ENCODE peak calls at places on chromosomes 3 and 15, in seven cellular contexts. K is A549, I is astrocyte, C is choroid plexus epithelial cell, H is fibroblast of mammary gland, E is sigmoid colon, J is SK-N-SH. B is an unnamed sample.

GRCh38 chr3:116199063-116199462 is 246.2 kb downstream of the LSAMP start:
- DNase-seq in K (no peak), I (no peak), C (no peak), H (no peak), E (no peak), J (no peak), B (peak)

GRCh38 chr3:147701195-147701594 is 292.0 kb downstream of the ZIC1 start:
- DNase-seq in K (no peak), I (peak), C (no peak), H (peak), E (no peak), J (no peak), B (no peak)

GRCh38 chr3:131540143-131540542 is 37.4 kb upstream of the MRPL3 start:
- DNase-seq in K (no peak), I (peak), C (peak), H (no peak), E (no peak), J (no peak), B (no peak)

GRCh38 chr15:73353734-73354133 is 15.0 kb downstream of the HCN4 start:
- DNase-seq in K (no peak), I (no peak), C (no peak), H (no peak), E (no peak), J (no peak), B (no peak)

GRCh38 chr15:101187820-101188516 is 63.9 kb downstream of the CHSY1 start:
- DNase-seq in K (no peak), I (peak), C (peak), H (peak), E (no peak), J (no peak), B (peak)

GRCh38 chr15:78056714-78057269 is 20.7 kb downstream of the TBC1D2B start:
- DNase-seq in K (no peak), I (peak), C (peak), H (peak), E (no peak), J (no peak), B (no peak)

GRCh38 chr3:69420781-69421520 is 35.1 kb upstream of the FRMD4B start:
- DNase-seq in K (no peak), I (peak), C (no peak), H (peak), E (no peak), J (peak), B (no peak)

GRCh38 chr3:47250309-47251060 is 32.1 kb downstream of the KIF9 start:
- DNase-seq in K (peak), I (no peak), C (peak), H (peak), E (no peak), J (peak), B (no peak)

GRCh38 chr15:90318591-90318990 is 33.5 kb upstream of the ZNF774 start:
- DNase-seq in K (no peak), I (no peak), C (no peak), H (no peak), E (no peak), J (no peak), B (no peak)

GRCh38 chr3:156693166-156693565 is 18.8 kb downstream of the TIPARP start:
- DNase-seq in K (no peak), I (peak), C (peak), H (peak), E (no peak), J (no peak), B (no peak)

GRCh38 chr15:51775967-51776816 is 24.8 kb downstream of the TMOD2 start:
- DNase-seq in K (peak), I (no peak), C (peak), H (peak), E (no peak), J (peak), B (no peak)

GRCh38 chr15:44706946-44707636 is 4.0 kb downstream of the PATL2 start:
- DNase-seq in K (no peak), I (no peak), C (no peak), H (no peak), E (no peak), J (no peak), B (no peak)

GRCh38 chr15:55741592-55742497 is 1.1 kb downstream of the PRTG start:
- DNase-seq in K (peak), I (no peak), C (peak), H (no peak), E (no peak), J (peak), B (no peak)

GRCh38 chr3:190130700-190131099 is 10.0 kb upstream of the P3H2 start:
- DNase-seq in K (no peak), I (no peak), C (peak), H (peak), E (no peak), J (no peak), B (no peak)

GRCh38 chr15:28933710-28934445 is 48.1 kb downstream of the APBA2 start:
- DNase-seq in K (no peak), I (peak), C (no peak), H (no peak), E (peak), J (no peak), B (no peak)

GRCh38 chr3:108661699-108662098 is 72.2 kb downstream of the DZIP3 start:
- DNase-seq in K (no peak), I (no peak), C (no peak), H (no peak), E (no peak), J (no peak), B (no peak)

GRCh38 chr3:11244131-11244677 is 28.0 kb upstream of the ATG7 start:
- DNase-seq in K (no peak), I (no peak), C (peak), H (peak), E (no peak), J (no peak), B (no peak)

GRCh38 chr3:70061111-70061510 is 61.6 kb downstream of the SAMMSON start:
- DNase-seq in K (no peak), I (no peak), C (no peak), H (peak), E (no peak), J (no peak), B (no peak)

GRCh38 chr3:133840055-133840737 is 34.6 kb downstream of the SRPRB start:
- DNase-seq in K (no peak), I (no peak), C (no peak), H (no peak), E (peak), J (no peak), B (no peak)

GRCh38 chr15:90340345-90340744 is 11.7 kb upstream of the ZNF774 start:
- DNase-seq in K (no peak), I (no peak), C (no peak), H (no peak), E (no peak), J (no peak), B (no peak)

GRCh38 chr3:98726084-98726483 is 37.1 kb upstream of the ST3GAL6 start:
- DNase-seq in K (no peak), I (peak), C (peak), H (no peak), E (no peak), J (no peak), B (no peak)

GRCh38 chr3:133821767-133822638 is 16.4 kb downstream of the SRPRB start:
- DNase-seq in K (no peak), I (peak), C (peak), H (peak), E (no peak), J (no peak), B (peak)

GRCh38 chr15:65835452-65835851 is 33.8 kb upstream of the RAB11A start:
- DNase-seq in K (no peak), I (no peak), C (no peak), H (no peak), E (no peak), J (no peak), B (no peak)

GRCh38 chr3:24502690-24503089 is 8.0 kb upstream of the THRB start:
- DNase-seq in K (no peak), I (peak), C (peak), H (peak), E (no peak), J (no peak), B (no peak)

GRCh38 chr3:197444793-197445403 is 110.9 kb downstream of the BDH1 start:
- DNase-seq in K (no peak), I (no peak), C (no peak), H (no peak), E (peak), J (no peak), B (no peak)

GRCh38 chr15:65184305-65184943 is 718 bp downstream of the CLPX start:
- DNase-seq in K (peak), I (peak), C (peak), H (peak), E (peak), J (peak), B (no peak)

GRCh38 chr15:39785139-39785538 is 2.5 kb upstream of the FSIP1 start:
- DNase-seq in K (no peak), I (no peak), C (no peak), H (no peak), E (no peak), J (no peak), B (no peak)

GRCh38 chr3:46935989-46936620 is 40.4 kb downstream of the CCDC12 start:
- DNase-seq in K (no peak), I (no peak), C (no peak), H (no peak), E (peak), J (no peak), B (no peak)

GRCh38 chr3:19541284-19541683 is 392.7 kb downstream of the EFHB start:
- DNase-seq in K (no peak), I (no peak), C (no peak), H (no peak), E (no peak), J (no peak), B (no peak)

GRCh38 chr15:74725845-74726773 is 781 bp upstream of the CYP1A1 start:
- DNase-seq in K (peak), I (no peak), C (peak), H (no peak), E (no peak), J (peak), B (no peak)

GRCh38 chr3:150057227-150057626 is 86.5 kb upstream of the PFN2 start:
- DNase-seq in K (no peak), I (no peak), C (no peak), H (no peak), E (no peak), J (no peak), B (no peak)

GRCh38 chr3:173411288-173412064 is 13.9 kb downstream of the NLGN1 start:
- DNase-seq in K (no peak), I (peak), C (peak), H (peak), E (no peak), J (peak), B (no peak)

GRCh38 chr15:73394782-73395181 is 26.0 kb upstream of the HCN4 start:
- DNase-seq in K (no peak), I (no peak), C (no peak), H (no peak), E (no peak), J (no peak), B (no peak)

GRCh38 chr3:29746163-29746562 is 465.3 kb downstream of the RBMS3 start:
- DNase-seq in K (no peak), I (no peak), C (no peak), H (no peak), E (no peak), J (no peak), B (no peak)

GRCh38 chr15:95458736-95459135 is 871.8 kb upstream of the NR2F2 start:
- DNase-seq in K (no peak), I (no peak), C (no peak), H (peak), E (no peak), J (no peak), B (no peak)

GRCh38 chr15:41207687-41208448 is 22.7 kb downstream of the EXD1 start:
- DNase-seq in K (no peak), I (peak), C (peak), H (peak), E (no peak), J (no peak), B (no peak)

GRCh38 chr3:181369637-181370036 is 342.1 kb upstream of the SOX2 start:
- DNase-seq in K (no peak), I (no peak), C (no peak), H (no peak), E (no peak), J (no peak), B (no peak)

GRCh38 chr3:129838086-129838485 is 55.4 kb downstream of the TMCC1 start:
- DNase-seq in K (no peak), I (no peak), C (no peak), H (no peak), E (no peak), J (no peak), B (no peak)

GRCh38 chr15:92521624-92522008 is 127.9 kb downstream of the ST8SIA2 start:
- DNase-seq in K (peak), I (peak), C (peak), H (peak), E (peak), J (peak), B (no peak)

GRCh38 chr3:51384145-51384729 is 854 bp upstream of the MANF start:
- DNase-seq in K (no peak), I (no peak), C (peak), H (no peak), E (peak), J (peak), B (no peak)

GRCh38 chr3:136535906-136536305 is 216.3 kb downstream of the STAG1 start:
- DNase-seq in K (no peak), I (peak), C (peak), H (peak), E (no peak), J (no peak), B (no peak)
- TF ChIP-seq CTCF in K (no peak), I (no peak), C (no peak), H (no peak), E (no peak), J (no peak), B (no peak)

GRCh38 chr3:128424508-128425069 is 42.1 kb downstream of the DNAJB8 start:
- DNase-seq in K (no peak), I (peak), C (no peak), H (peak), E (no peak), J (no peak), B (no peak)

GRCh38 chr3:128427175-128427857 is 39.4 kb downstream of the DNAJB8 start:
- DNase-seq in K (no peak), I (no peak), C (no peak), H (no peak), E (no peak), J (peak), B (no peak)

GRCh38 chr3:128425142-128425845 is 41.4 kb downstream of the DNAJB8 start:
- DNase-seq in K (no peak), I (no peak), C (no peak), H (no peak), E (no peak), J (peak), B (no peak)

GRCh38 chr3:128425846-128426127 is 40.9 kb downstream of the DNAJB8 start:
- DNase-seq in K (no peak), I (no peak), C (no peak), H (no peak), E (no peak), J (no peak), B (no peak)

GRCh38 chr3:128426128-128426921 is 40.4 kb downstream of the DNAJB8 start:
- DNase-seq in K (peak), I (no peak), C (peak), H (peak), E (no peak), J (peak), B (no peak)
- H3K4me3 ChIP-seq in K (peak), I (no peak), C (peak), H (peak), E (peak), J (peak), B (peak)

GRCh38 chr3:141505166-141505565 is 18.3 kb downstream of the RASA2 start:
- DNase-seq in K (no peak), I (no peak), C (no peak), H (no peak), E (no peak), J (no peak), B (no peak)
- TF ChIP-seq CTCF in K (no peak), I (no peak), C (no peak), H (no peak), E (no peak), J (no peak), B (no peak)

GRCh38 chr15:31340047-31340446 is 13.4 kb downstream of the KLF13 start:
- DNase-seq in K (no peak), I (no peak), C (no peak), H (no peak), E (no peak), J (no peak), B (no peak)
- H3K4me3 ChIP-seq in K (no peak), I (no peak), C (no peak), H (no peak), E (no peak), J (no peak), B (no peak)

DNA sequence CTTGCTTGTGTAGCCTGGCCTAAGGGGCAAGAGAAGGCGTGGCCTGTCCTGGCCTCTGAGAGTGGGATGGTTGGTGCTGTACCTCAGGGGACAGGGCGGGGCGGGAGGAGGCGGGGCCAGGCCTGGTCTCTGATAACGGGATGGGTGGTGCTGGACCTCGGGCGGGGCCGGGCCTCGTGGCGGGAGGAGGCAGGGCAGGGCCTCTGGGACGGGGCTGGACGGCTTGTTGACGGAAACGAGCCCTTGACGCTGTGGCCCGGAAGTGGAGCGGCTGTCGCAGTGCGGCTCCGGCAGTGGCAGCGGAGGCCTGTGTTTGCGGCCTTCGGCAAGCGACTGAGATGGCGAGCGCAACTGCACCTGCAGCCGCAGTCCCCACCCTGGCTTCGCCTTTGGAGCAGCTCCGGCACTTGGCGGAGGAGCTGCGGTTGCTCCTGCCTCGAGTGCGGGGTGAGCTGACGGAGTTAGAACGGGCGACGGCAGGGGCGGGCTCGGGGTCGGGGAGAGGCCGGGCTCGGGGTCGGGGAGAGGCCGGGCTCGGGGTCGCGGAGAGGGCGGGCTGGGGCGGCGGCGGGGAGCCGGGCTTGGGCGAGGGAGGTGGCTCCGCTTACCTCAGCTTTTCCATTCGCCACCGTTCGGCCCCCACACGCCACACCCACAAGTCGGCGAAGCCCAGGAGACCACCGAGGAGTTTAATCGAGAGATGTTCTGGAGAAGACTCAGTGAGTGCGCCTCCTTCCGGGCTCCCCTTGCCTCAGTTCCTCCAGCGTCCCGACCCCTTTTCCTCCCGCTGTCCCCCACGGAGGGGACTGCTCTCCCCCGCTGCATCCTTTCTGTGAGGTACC is at the start of gene CCNDBP1:
- DNase-seq in K (peak), I (peak), C (peak), H (peak), E (peak), J (peak), B (no peak)
- TF ChIP-seq CTCF in K (peak), I (peak), C (peak), H (peak), E (no peak), J (peak), B (peak)

GRCh38 chr15:85687329-85687728 is 107.4 kb downstream of the KLHL25 start:
- DNase-seq in K (no peak), I (no peak), C (no peak), H (no peak), E (no peak), J (no peak), B (no peak)

GRCh38 chr15:85690546-85691226 is 104.0 kb downstream of the KLHL25 start:
- DNase-seq in K (no peak), I (no peak), C (peak), H (no peak), E (no peak), J (no peak), B (no peak)

GRCh38 chr15:85691350-85692240 is 103.1 kb downstream of the KLHL25 start:
- DNase-seq in K (no peak), I (no peak), C (no peak), H (no peak), E (no peak), J (no peak), B (no peak)

GRCh38 chr15:85688703-85689102 is 106.0 kb downstream of the KLHL25 start:
- DNase-seq in K (no peak), I (no peak), C (no peak), H (no peak), E (no peak), J (no peak), B (no peak)

GRCh38 chr15:85689729-85690128 is 105.0 kb downstream of the KLHL25 start:
- DNase-seq in K (no peak), I (peak), C (peak), H (peak), E (no peak), J (no peak), B (no peak)
- H3K4me3 ChIP-seq in K (no peak), I (peak), C (peak), H (peak), E (peak), J (no peak), B (peak)

DNA sequence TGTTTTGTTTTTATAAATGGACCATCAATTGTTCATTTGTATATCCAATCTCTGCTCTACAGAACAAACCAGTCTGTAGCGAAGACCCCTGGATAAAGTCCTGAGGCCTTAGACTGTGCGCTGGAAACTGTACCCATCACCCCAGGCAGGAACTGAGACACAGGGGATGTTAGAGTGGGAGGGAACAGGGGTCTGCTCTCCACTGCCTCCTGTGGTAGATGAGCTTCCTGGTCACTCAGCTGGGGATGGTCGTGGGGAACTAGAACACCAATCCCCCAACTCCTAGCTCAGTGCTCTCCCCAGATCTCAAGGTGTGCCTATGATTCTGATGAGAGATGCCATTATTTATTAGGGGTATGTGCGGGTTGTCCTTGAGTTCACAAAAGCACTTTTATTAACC is 340.2 kb upstream of the IGF1R start:
- DNase-seq in K (no peak), I (no peak), C (no peak), H (no peak), E (no peak), J (no peak), B (no peak)
- TF ChIP-seq CTCF in K (no peak), I (no peak), C (peak), H (no peak), E (no peak), J (no peak), B (peak)

DNA sequence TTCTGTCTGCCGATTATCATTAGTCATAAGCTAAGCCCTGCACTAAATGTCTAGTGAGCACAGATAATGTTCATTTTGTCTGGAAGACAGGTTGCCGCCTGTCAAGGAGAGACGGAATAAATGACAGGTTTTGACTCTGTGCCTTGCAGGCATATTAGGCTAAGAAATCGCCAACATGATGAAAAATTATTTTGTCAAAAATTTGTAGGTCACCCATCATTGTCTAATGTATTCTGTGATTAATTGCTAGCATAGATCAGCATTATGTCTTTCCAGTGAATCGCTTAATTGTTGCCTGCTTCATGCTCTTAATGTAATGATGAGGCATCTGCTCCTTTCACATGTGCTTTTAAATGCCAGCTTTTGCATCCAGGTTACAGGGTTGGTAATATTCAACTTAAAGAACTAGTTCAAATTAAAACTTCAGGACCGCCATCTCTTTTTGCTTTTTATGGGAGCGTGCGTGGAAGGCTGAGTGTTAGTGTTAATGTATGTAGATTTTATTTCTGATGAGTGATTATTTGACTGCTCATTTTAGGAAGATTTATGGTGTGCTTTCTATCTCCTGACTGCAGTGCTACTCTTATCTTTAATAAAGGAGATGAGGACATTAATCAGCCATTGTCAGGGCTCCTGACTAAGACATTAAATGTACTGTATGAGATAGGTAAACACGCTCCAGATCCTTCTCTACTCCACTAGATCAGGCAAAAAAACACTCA is 120.8 kb upstream of the MEIS2 start:
- DNase-seq in K (no peak), I (no peak), C (no peak), H (no peak), E (no peak), J (peak), B (no peak)
- H3K4me3 ChIP-seq in K (no peak), I (no peak), C (no peak), H (no peak), E (no peak), J (peak), B (no peak)